ENCODE peak calls at places on chromosomes 1 and 21, in nine cellular contexts. One of them, this sample, is unnamed.

GRCh38 chr1:30414086-30414850 is 309.1 kb downstream of the MATN1 start:
- DNase-seq in esophagus squamous epithelium: no peak
- DNase-seq in CD8-positive, alpha-beta memory T cell: no peak
- DNase-seq in coronary artery: peak
- DNase-seq in tibial artery: no peak
- DNase-seq in upper lobe of right lung: peak
- DNase-seq in neural progenitor cell: no peak
- DNase-seq in heart right ventricle: no peak
- DNase-seq in pancreas: no peak
- DNase-seq in this sample: no peak

GRCh38 chr1:40848530-40849189 is 13.5 kb downstream of the CITED4 start:
- DNase-seq in esophagus squamous epithelium: no peak
- DNase-seq in CD8-positive, alpha-beta memory T cell: no peak
- DNase-seq in coronary artery: no peak
- DNase-seq in tibial artery: peak
- DNase-seq in upper lobe of right lung: peak
- DNase-seq in neural progenitor cell: peak
- DNase-seq in heart right ventricle: peak
- DNase-seq in pancreas: peak
- DNase-seq in this sample: peak

GRCh38 chr1:239270509-239270908 is 115.9 kb upstream of the CHRM3 start:
- DNase-seq in esophagus squamous epithelium: no peak
- DNase-seq in CD8-positive, alpha-beta memory T cell: no peak
- DNase-seq in coronary artery: no peak
- DNase-seq in tibial artery: no peak
- DNase-seq in upper lobe of right lung: no peak
- DNase-seq in neural progenitor cell: no peak
- DNase-seq in heart right ventricle: no peak
- DNase-seq in pancreas: no peak
- DNase-seq in this sample: no peak

GRCh38 chr1:65147424-65148177 is 402 bp upstream of the AK4 start:
- DNase-seq in esophagus squamous epithelium: no peak
- DNase-seq in CD8-positive, alpha-beta memory T cell: peak
- DNase-seq in coronary artery: no peak
- DNase-seq in tibial artery: peak
- DNase-seq in upper lobe of right lung: peak
- DNase-seq in neural progenitor cell: peak
- DNase-seq in heart right ventricle: peak
- DNase-seq in pancreas: peak
- DNase-seq in this sample: peak

GRCh38 chr21:35529141-35529863 is 480.2 kb upstream of the RUNX1 start:
- DNase-seq in esophagus squamous epithelium: no peak
- DNase-seq in CD8-positive, alpha-beta memory T cell: peak
- DNase-seq in coronary artery: no peak
- DNase-seq in tibial artery: no peak
- DNase-seq in upper lobe of right lung: no peak
- DNase-seq in neural progenitor cell: no peak
- DNase-seq in heart right ventricle: no peak
- DNase-seq in pancreas: no peak
- DNase-seq in this sample: no peak

GRCh38 chr1:238099871-238100270 is 209.1 kb upstream of the ZP4 start:
- DNase-seq in esophagus squamous epithelium: no peak
- DNase-seq in CD8-positive, alpha-beta memory T cell: no peak
- DNase-seq in coronary artery: no peak
- DNase-seq in tibial artery: no peak
- DNase-seq in upper lobe of right lung: no peak
- DNase-seq in neural progenitor cell: no peak
- DNase-seq in heart right ventricle: no peak
- DNase-seq in pancreas: no peak
- DNase-seq in this sample: no peak

GRCh38 chr21:42081931-42082381 is 10.8 kb downstream of the UMODL1 start:
- DNase-seq in esophagus squamous epithelium: no peak
- DNase-seq in CD8-positive, alpha-beta memory T cell: no peak
- DNase-seq in coronary artery: no peak
- DNase-seq in tibial artery: no peak
- DNase-seq in upper lobe of right lung: no peak
- DNase-seq in neural progenitor cell: no peak
- DNase-seq in heart right ventricle: no peak
- DNase-seq in pancreas: no peak
- DNase-seq in this sample: no peak

GRCh38 chr1:192809286-192810252 is 730 bp downstream of the RGS2 start:
- DNase-seq in esophagus squamous epithelium: no peak
- DNase-seq in CD8-positive, alpha-beta memory T cell: peak
- DNase-seq in coronary artery: peak
- DNase-seq in tibial artery: peak
- DNase-seq in upper lobe of right lung: no peak
- DNase-seq in neural progenitor cell: peak
- DNase-seq in heart right ventricle: peak
- DNase-seq in pancreas: no peak
- DNase-seq in this sample: no peak

GRCh38 chr1:171653796-171654704 is 1.6 kb upstream of the MYOC start:
- DNase-seq in esophagus squamous epithelium: no peak
- DNase-seq in CD8-positive, alpha-beta memory T cell: no peak
- DNase-seq in coronary artery: no peak
- DNase-seq in tibial artery: no peak
- DNase-seq in upper lobe of right lung: no peak
- DNase-seq in neural progenitor cell: no peak
- DNase-seq in heart right ventricle: no peak
- DNase-seq in pancreas: no peak
- DNase-seq in this sample: no peak

GRCh38 chr1:218426343-218426657 is 81.2 kb downstream of the TGFB2 start:
- DNase-seq in esophagus squamous epithelium: no peak
- DNase-seq in CD8-positive, alpha-beta memory T cell: no peak
- DNase-seq in coronary artery: no peak
- DNase-seq in tibial artery: peak
- DNase-seq in upper lobe of right lung: no peak
- DNase-seq in neural progenitor cell: no peak
- DNase-seq in heart right ventricle: no peak
- DNase-seq in pancreas: no peak
- DNase-seq in this sample: peak

GRCh38 chr1:206683313-206683712 is 1.4 kb upstream of the MAPKAPK2 start:
- DNase-seq in esophagus squamous epithelium: no peak
- DNase-seq in CD8-positive, alpha-beta memory T cell: no peak
- DNase-seq in coronary artery: no peak
- DNase-seq in tibial artery: no peak
- DNase-seq in upper lobe of right lung: no peak
- DNase-seq in neural progenitor cell: no peak
- DNase-seq in heart right ventricle: no peak
- DNase-seq in pancreas: no peak
- DNase-seq in this sample: no peak

GRCh38 chr1:118184737-118185082 is 318 bp downstream of the SPAG17 start:
- DNase-seq in esophagus squamous epithelium: no peak
- DNase-seq in CD8-positive, alpha-beta memory T cell: no peak
- DNase-seq in coronary artery: no peak
- DNase-seq in tibial artery: no peak
- DNase-seq in upper lobe of right lung: no peak
- DNase-seq in neural progenitor cell: no peak
- DNase-seq in heart right ventricle: no peak
- DNase-seq in pancreas: no peak
- DNase-seq in this sample: no peak

GRCh38 chr1:74995848-74996247 is 138.3 kb upstream of the LHX8 start:
- DNase-seq in esophagus squamous epithelium: no peak
- DNase-seq in CD8-positive, alpha-beta memory T cell: no peak
- DNase-seq in coronary artery: no peak
- DNase-seq in tibial artery: no peak
- DNase-seq in upper lobe of right lung: no peak
- DNase-seq in neural progenitor cell: no peak
- DNase-seq in heart right ventricle: no peak
- DNase-seq in pancreas: no peak
- DNase-seq in this sample: no peak

GRCh38 chr1:234544094-234544579 is 65.2 kb upstream of the TARBP1 start:
- DNase-seq in esophagus squamous epithelium: no peak
- DNase-seq in CD8-positive, alpha-beta memory T cell: no peak
- DNase-seq in coronary artery: peak
- DNase-seq in tibial artery: peak
- DNase-seq in upper lobe of right lung: no peak
- DNase-seq in neural progenitor cell: no peak
- DNase-seq in heart right ventricle: peak
- DNase-seq in pancreas: peak
- DNase-seq in this sample: peak

GRCh38 chr1:209249280-209249670 is 334.2 kb upstream of the CAMK1G start:
- DNase-seq in esophagus squamous epithelium: no peak
- DNase-seq in CD8-positive, alpha-beta memory T cell: no peak
- DNase-seq in coronary artery: no peak
- DNase-seq in tibial artery: no peak
- DNase-seq in upper lobe of right lung: no peak
- DNase-seq in neural progenitor cell: no peak
- DNase-seq in heart right ventricle: no peak
- DNase-seq in pancreas: no peak
- DNase-seq in this sample: no peak

GRCh38 chr1:17400725-17401341 is 28.8 kb downstream of the PADI6 start:
- DNase-seq in esophagus squamous epithelium: no peak
- DNase-seq in CD8-positive, alpha-beta memory T cell: no peak
- DNase-seq in coronary artery: no peak
- DNase-seq in tibial artery: no peak
- DNase-seq in upper lobe of right lung: no peak
- DNase-seq in neural progenitor cell: peak
- DNase-seq in heart right ventricle: no peak
- DNase-seq in pancreas: no peak
- DNase-seq in this sample: no peak

GRCh38 chr1:102105931-102106550 is 109.3 kb upstream of the OLFM3 start:
- DNase-seq in esophagus squamous epithelium: no peak
- DNase-seq in CD8-positive, alpha-beta memory T cell: no peak
- DNase-seq in coronary artery: no peak
- DNase-seq in tibial artery: no peak
- DNase-seq in upper lobe of right lung: no peak
- DNase-seq in neural progenitor cell: peak
- DNase-seq in heart right ventricle: no peak
- DNase-seq in pancreas: no peak
- DNase-seq in this sample: no peak

GRCh38 chr21:14879458-14879857 is 185.3 kb downstream of the NRIP1 start:
- DNase-seq in esophagus squamous epithelium: no peak
- DNase-seq in CD8-positive, alpha-beta memory T cell: no peak
- DNase-seq in coronary artery: no peak
- DNase-seq in tibial artery: no peak
- DNase-seq in upper lobe of right lung: no peak
- DNase-seq in neural progenitor cell: no peak
- DNase-seq in heart right ventricle: no peak
- DNase-seq in pancreas: no peak
- DNase-seq in this sample: no peak

GRCh38 chr1:40944326-40944725 is 35.2 kb upstream of the CTPS1 start:
- DNase-seq in esophagus squamous epithelium: no peak
- DNase-seq in CD8-positive, alpha-beta memory T cell: no peak
- DNase-seq in coronary artery: peak
- DNase-seq in tibial artery: peak
- DNase-seq in upper lobe of right lung: no peak
- DNase-seq in neural progenitor cell: no peak
- DNase-seq in heart right ventricle: no peak
- DNase-seq in pancreas: no peak
- DNase-seq in this sample: no peak

GRCh38 chr1:162663589-162664030 is 31.3 kb downstream of the DDR2 start:
- DNase-seq in esophagus squamous epithelium: no peak
- DNase-seq in CD8-positive, alpha-beta memory T cell: no peak
- DNase-seq in coronary artery: no peak
- DNase-seq in tibial artery: peak
- DNase-seq in upper lobe of right lung: no peak
- DNase-seq in neural progenitor cell: peak
- DNase-seq in heart right ventricle: no peak
- DNase-seq in pancreas: peak
- DNase-seq in this sample: no peak

GRCh38 chr1:187390157-187390556 is 561.4 kb downstream of the PLA2G4A start:
- DNase-seq in esophagus squamous epithelium: no peak
- DNase-seq in CD8-positive, alpha-beta memory T cell: no peak
- DNase-seq in coronary artery: no peak
- DNase-seq in tibial artery: no peak
- DNase-seq in upper lobe of right lung: no peak
- DNase-seq in neural progenitor cell: no peak
- DNase-seq in heart right ventricle: no peak
- DNase-seq in pancreas: no peak
- DNase-seq in this sample: no peak
- H3K27ac ChIP-seq in esophagus squamous epithelium: no peak
- H3K27ac ChIP-seq in CD8-positive, alpha-beta memory T cell: no peak
- H3K27ac ChIP-seq in coronary artery: no peak
- H3K27ac ChIP-seq in tibial artery: no peak
- H3K27ac ChIP-seq in upper lobe of right lung: no peak
- H3K27ac ChIP-seq in neural progenitor cell: no peak
- H3K27ac ChIP-seq in heart right ventricle: no peak
- H3K27ac ChIP-seq in pancreas: no peak
- H3K27ac ChIP-seq in this sample: no peak

DNA sequence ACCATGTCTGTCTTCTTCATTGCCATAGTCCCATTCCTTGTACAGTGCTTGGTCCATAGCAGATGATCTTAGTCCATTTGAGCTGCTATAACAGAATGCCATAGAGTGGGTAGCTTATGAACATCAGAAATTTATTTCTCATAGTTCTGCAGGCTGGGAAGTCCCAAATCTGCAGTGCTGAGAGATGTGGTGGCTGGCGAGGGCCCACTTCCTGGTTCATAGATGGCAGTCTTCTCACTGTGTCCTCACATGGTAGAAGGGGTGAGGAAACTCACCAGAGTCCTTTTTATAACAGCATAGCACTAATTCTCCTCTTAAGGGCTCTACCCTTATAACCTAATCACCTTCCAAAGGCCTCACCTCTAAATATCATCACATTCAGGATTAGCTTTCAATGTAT is 23.1 kb upstream of the RAP1A start:
- DNase-seq in esophagus squamous epithelium: no peak
- DNase-seq in CD8-positive, alpha-beta memory T cell: peak
- DNase-seq in coronary artery: no peak
- DNase-seq in tibial artery: no peak
- DNase-seq in upper lobe of right lung: no peak
- DNase-seq in neural progenitor cell: no peak
- DNase-seq in heart right ventricle: no peak
- DNase-seq in pancreas: no peak
- DNase-seq in this sample: no peak
- H3K27ac ChIP-seq in esophagus squamous epithelium: peak
- H3K27ac ChIP-seq in CD8-positive, alpha-beta memory T cell: no peak
- H3K27ac ChIP-seq in coronary artery: no peak
- H3K27ac ChIP-seq in tibial artery: no peak
- H3K27ac ChIP-seq in upper lobe of right lung: no peak
- H3K27ac ChIP-seq in neural progenitor cell: no peak
- H3K27ac ChIP-seq in heart right ventricle: peak
- H3K27ac ChIP-seq in pancreas: no peak
- H3K27ac ChIP-seq in this sample: no peak

GRCh38 chr1:177927021-177927596 is 42.7 kb downstream of the SEC16B start:
- DNase-seq in esophagus squamous epithelium: no peak
- DNase-seq in CD8-positive, alpha-beta memory T cell: no peak
- DNase-seq in coronary artery: no peak
- DNase-seq in tibial artery: no peak
- DNase-seq in upper lobe of right lung: no peak
- DNase-seq in neural progenitor cell: no peak
- DNase-seq in heart right ventricle: no peak
- DNase-seq in pancreas: no peak
- DNase-seq in this sample: no peak
- H3K27ac ChIP-seq in esophagus squamous epithelium: no peak
- H3K27ac ChIP-seq in CD8-positive, alpha-beta memory T cell: no peak
- H3K27ac ChIP-seq in coronary artery: no peak
- H3K27ac ChIP-seq in tibial artery: peak
- H3K27ac ChIP-seq in upper lobe of right lung: no peak
- H3K27ac ChIP-seq in neural progenitor cell: no peak
- H3K27ac ChIP-seq in heart right ventricle: no peak
- H3K27ac ChIP-seq in pancreas: no peak
- H3K27ac ChIP-seq in this sample: no peak

DNA sequence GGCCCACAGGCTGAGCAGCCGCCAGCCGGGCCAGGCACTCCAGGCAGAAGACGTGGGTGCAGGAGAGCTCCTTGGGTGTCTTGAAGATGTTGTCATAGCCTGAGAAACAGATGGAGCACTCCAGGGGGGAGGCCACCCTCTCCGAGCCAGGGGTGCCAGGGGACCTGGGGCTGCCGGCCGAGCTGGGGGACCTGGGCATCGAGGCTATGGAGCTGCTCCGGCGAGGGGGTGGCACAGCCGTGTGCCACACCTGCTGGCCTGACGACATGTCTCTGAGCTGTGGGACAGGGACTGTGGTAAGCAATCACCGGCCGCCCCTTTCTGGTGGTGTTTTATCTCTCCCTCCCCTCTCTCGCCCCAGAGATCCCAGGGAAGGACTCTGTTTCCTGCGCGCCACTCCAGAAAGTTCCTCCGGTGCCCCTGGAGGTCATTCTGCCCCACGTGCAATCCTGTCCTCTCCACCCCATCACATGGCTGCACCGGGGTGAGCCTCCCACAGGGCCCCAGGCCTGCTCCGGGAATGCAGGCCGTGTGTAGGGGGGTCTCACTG is 1.7 kb downstream of the RNF223 start:
- DNase-seq in esophagus squamous epithelium: no peak
- DNase-seq in CD8-positive, alpha-beta memory T cell: no peak
- DNase-seq in coronary artery: no peak
- DNase-seq in tibial artery: no peak
- DNase-seq in upper lobe of right lung: no peak
- DNase-seq in neural progenitor cell: no peak
- DNase-seq in heart right ventricle: no peak
- DNase-seq in pancreas: no peak
- DNase-seq in this sample: no peak
- H3K27ac ChIP-seq in esophagus squamous epithelium: peak
- H3K27ac ChIP-seq in CD8-positive, alpha-beta memory T cell: no peak
- H3K27ac ChIP-seq in coronary artery: no peak
- H3K27ac ChIP-seq in tibial artery: no peak
- H3K27ac ChIP-seq in upper lobe of right lung: no peak
- H3K27ac ChIP-seq in neural progenitor cell: no peak
- H3K27ac ChIP-seq in heart right ventricle: no peak
- H3K27ac ChIP-seq in pancreas: no peak
- H3K27ac ChIP-seq in this sample: no peak